ENCODE peak calls at places on chromosomes 2 and 18, in eight cellular contexts. V is ascending aorta; I is lower lobe of right lung; T is A549; U is PC-3; K is CD4-positive, CD25-positive, alpha-beta regulatory T cell; Q is neural progenitor cell; N is hepatocyte. S is an unnamed sample.
A peak's percentile ranks its signal among the peaks of the same experiment; 100 is the strongest.

GRCh38 chr2:157075924-157076323 is 181.6 kb upstream of the GALNT5 start:
- DNase-seq in V (no peak), I (no peak), K (no peak), T (no peak), U (no peak), Q (no peak), N (no peak), S (no peak)

GRCh38 chr2:86430368-86430767 is 10.8 kb upstream of the KDM3A start:
- DNase-seq in U (no peak), K (no peak), V (no peak), I (no peak), N (no peak), Q (no peak), T (no peak), S (no peak)

GRCh38 chr2:120938132-120938771 is 202.6 kb downstream of the GLI2 start:
- DNase-seq in I (no peak), N (no peak), V (no peak), U (no peak), K (no peak), Q (no peak), T (no peak), S (no peak)

GRCh38 chr2:237732790-237733349 is 65.7 kb upstream of the RBM44 start:
- DNase-seq in I (no peak), T (no peak), U (no peak), Q (peak; percentile 36), K (no peak), V (no peak), N (no peak), S (no peak)

GRCh38 chr2:43333096-43333655 is 106.8 kb upstream of the ZFP36L2 start:
- DNase-seq in Q (no peak), V (no peak), I (no peak), N (no peak), K (no peak), U (no peak), T (no peak), S (no peak)

GRCh38 chr18:79454034-79454735 is 58.5 kb downstream of the NFATC1 start:
- DNase-seq in I (no peak), K (no peak), T (no peak), N (no peak), U (no peak), Q (no peak), V (no peak), S (no peak)

GRCh38 chr2:115848192-115848591 is 1405.8 kb downstream of the DPP10 start:
- DNase-seq in N (no peak), K (no peak), T (no peak), V (no peak), Q (no peak), U (no peak), I (no peak), S (no peak)

GRCh38 chr2:162710282-162710891 is 128.2 kb downstream of the KCNH7 start:
- DNase-seq in Q (no peak), I (no peak), N (peak; percentile 32), K (no peak), T (no peak), U (peak; percentile 50), V (no peak), S (no peak)

GRCh38 chr2:54618646-54619565 is 104.6 kb upstream of the EML6 start:
- DNase-seq in K (no peak), U (no peak), I (no peak), Q (peak; percentile 33), N (no peak), V (no peak), T (no peak), S (no peak)

GRCh38 chr2:21424375-21424774 is 300.6 kb downstream of the TDRD15 start:
- DNase-seq in U (no peak), T (no peak), K (no peak), I (no peak), N (no peak), Q (no peak), V (no peak), S (no peak)

GRCh38 chr2:9331704-9332103 is 91.6 kb downstream of the ITGB1BP1 start:
- DNase-seq in U (no peak), N (peak; percentile 51), V (peak; percentile 54), K (no peak), I (no peak), Q (no peak), T (no peak), S (no peak)

GRCh38 chr18:41324020-41324791 is 630.8 kb upstream of the PIK3C3 start:
- DNase-seq in U (peak; percentile 50), K (no peak), I (no peak), Q (no peak), T (no peak), V (no peak), N (no peak), S (no peak)

GRCh38 chr2:102029405-102029804 is 37.6 kb downstream of the IL1R2 start:
- DNase-seq in T (no peak), K (no peak), U (no peak), N (no peak), I (no peak), V (no peak), Q (no peak), S (no peak)

GRCh38 chr2:20065885-20066602 is 14.6 kb upstream of the LAPTM4A start:
- DNase-seq in V (peak; percentile 77), K (no peak), I (no peak), N (peak; percentile 44), U (peak; percentile 96), Q (no peak), T (peak; percentile 77), S (no peak)

GRCh38 chr2:163701399-163702195 is 34.2 kb downstream of the FIGN start:
- DNase-seq in T (no peak), Q (no peak), K (no peak), U (no peak), I (no peak), N (no peak), V (no peak), S (no peak)

GRCh38 chr18:68638613-68639012 is 76.3 kb downstream of the TMX3 start:
- DNase-seq in K (no peak), I (no peak), N (no peak), Q (no peak), V (no peak), T (no peak), U (no peak), S (no peak)

GRCh38 chr2:237754182-237754581 is 44.4 kb upstream of the RBM44 start:
- DNase-seq in T (no peak), V (no peak), K (no peak), N (no peak), U (no peak), I (no peak), Q (no peak), S (no peak)

GRCh38 chr2:196801578-196801977 is 2.1 kb upstream of the GTF3C3 start:
- DNase-seq in U (peak; percentile 74), I (no peak), Q (no peak), V (no peak), T (no peak), K (no peak), N (no peak), S (no peak)

GRCh38 chr2:1816414-1816911 is 72.1 kb upstream of the PXDN start:
- DNase-seq in V (peak; percentile 89), K (no peak), N (no peak), U (no peak), Q (no peak), T (no peak), I (no peak), S (no peak)

GRCh38 chr2:19225931-19226330 is 132.5 kb downstream of the OSR1 start:
- DNase-seq in U (peak; percentile 14), K (no peak), Q (no peak), N (no peak), V (no peak), I (no peak), T (no peak), S (no peak)

GRCh38 chr18:44943201-44943881 is 262.7 kb downstream of the SETBP1 start:
- DNase-seq in V (no peak), I (no peak), K (no peak), Q (peak; percentile 55), U (peak; percentile 48), T (no peak), N (peak; percentile 28), S (no peak)

DNA sequence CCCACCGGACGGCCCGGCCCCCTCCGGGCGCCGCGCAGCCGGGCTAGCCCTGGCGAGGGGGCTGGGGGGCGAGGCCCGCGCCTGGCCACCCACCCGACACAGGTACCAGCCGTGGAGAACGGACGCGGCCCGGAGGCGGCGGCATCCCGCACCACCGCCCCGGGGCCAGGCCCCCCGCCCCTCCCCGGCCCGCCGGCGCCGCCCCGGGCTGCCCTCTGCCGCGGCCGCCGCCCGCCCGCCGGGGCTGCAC is 405 bp downstream of the SOS1 start:
- DNase-seq in K (no peak), U (no peak), N (no peak), T (no peak), V (no peak), Q (no peak), I (no peak), S (no peak)
- H3K4me1 ChIP-seq in K (peaks cover 54% of the 10 kb centered on the region), U (peaks cover 33% of the 10 kb centered on the region), N (peaks cover 42% of the 10 kb centered on the region), T (peaks cover 25% of the 10 kb centered on the region), V (peaks cover 3% of the 10 kb centered on the region), Q (peaks cover 33% of the 10 kb centered on the region), I (peaks cover 48% of the 10 kb centered on the region), S (peaks cover 70% of the 10 kb centered on the region)

GRCh38 chr2:234967874-234968208 is 16.0 kb downstream of the SH3BP4 start:
- DNase-seq in U (no peak), Q (no peak), N (no peak), T (no peak), I (no peak), K (no peak), V (no peak), S (no peak)

GRCh38 chr2:234967201-234967873 is 15.5 kb downstream of the SH3BP4 start:
- DNase-seq in Q (no peak), I (no peak), T (no peak), K (no peak), V (no peak), N (no peak), U (no peak), S (no peak)

GRCh38 chr2:234970467-234970866 is 18.6 kb downstream of the SH3BP4 start:
- DNase-seq in U (peak; percentile 83), N (no peak), I (no peak), K (no peak), V (no peak), Q (no peak), T (no peak), S (no peak)

GRCh38 chr2:234969329-234970157 is 17.7 kb downstream of the SH3BP4 start:
- DNase-seq in V (no peak), K (no peak), Q (no peak), N (no peak), U (no peak), I (no peak), T (no peak), S (no peak)

GRCh38 chr2:234968633-234969328 is 17.0 kb downstream of the SH3BP4 start:
- DNase-seq in I (no peak), Q (no peak), K (no peak), T (no peak), U (no peak), N (no peak), V (no peak), S (no peak)
- H3K4me1 ChIP-seq in I (peaks cover 9% of the 10 kb centered on the region), Q (peaks cover 21% of the 10 kb centered on the region), K (no peaks in the 10 kb centered on the region), T (peaks cover 49% of the 10 kb centered on the region), U (peaks cover 55% of the 10 kb centered on the region), N (peaks cover 35% of the 10 kb centered on the region), V (no peaks in the 10 kb centered on the region), S (peaks cover 37% of the 10 kb centered on the region)

GRCh38 chr2:113894156-113894743 is 4.4 kb downstream of the ACTR3 start:
- DNase-seq in U (peak; percentile 95), K (no peak), I (no peak), T (peak; percentile 23), Q (no peak), N (peak; percentile 41), V (no peak), S (no peak)
- H3K4me1 ChIP-seq in U (peaks cover 56% of the 10 kb centered on the region), K (peaks cover 84% of the 10 kb centered on the region), I (peaks cover 80% of the 10 kb centered on the region), T (peaks cover 72% of the 10 kb centered on the region), Q (peaks cover 11% of the 10 kb centered on the region), N (peaks cover 25% of the 10 kb centered on the region), V (peaks cover 2% of the 10 kb centered on the region), S (peaks cover 82% of the 10 kb centered on the region)

GRCh38 chr2:174341995-174342571 is 7.3 kb downstream of the SP9 start:
- DNase-seq in V (no peak), T (no peak), U (no peak), N (peak; percentile 10), Q (peak; percentile 56), I (no peak), K (peak; percentile 2), S (no peak)
- H3K4me1 ChIP-seq in V (peaks cover 11% of the 10 kb centered on the region), T (peaks cover 16% of the 10 kb centered on the region), U (peaks cover 23% of the 10 kb centered on the region), N (peaks cover 17% of the 10 kb centered on the region), Q (peaks cover 32% of the 10 kb centered on the region), I (peaks cover 50% of the 10 kb centered on the region), K (peaks cover 57% of the 10 kb centered on the region), S (peaks cover 31% of the 10 kb centered on the region)

S was measured in esophagus squamous epithelium.